ENCODE peak calls at places on chromosomes 1 and 21, in six cellular contexts. K is stimulated activated CD4-positive, alpha-beta T cell treated with anti-CD3 and anti-CD28 coated beads, Interleukin-2, amount 100 ng/mL, for 4 hours; A is GM19239; W is psoas muscle; Q is HTR-8/SVneo; I is activated T-cell treated with anti-CD3 and anti-CD28 coated beads, Interleukin-2, amount 50 U/mL, for 4 hours. F is an unnamed sample.

GRCh38 chr1:176032040-176032645 is 174.9 kb downstream of the COP1 start:
- DNase-seq in Q (no peak), K (no peak), W (no peak), I (no peak), A (no peak), F (no peak)

GRCh38 chr1:60699304-60699703 is 383.1 kb upstream of the NFIA start:
- DNase-seq in W (no peak), Q (no peak), K (no peak), A (no peak), I (no peak), F (no peak)

GRCh38 chr1:112881742-112882127 is 74.3 kb downstream of the SLC16A1 start:
- DNase-seq in W (no peak), K (no peak), I (no peak), Q (no peak), A (no peak), F (no peak)

GRCh38 chr1:165858364-165858823 is 31.0 kb downstream of the UCK2 start:
- DNase-seq in Q (no peak), K (no peak), W (no peak), A (no peak), I (no peak), F (no peak)

GRCh38 chr1:112934562-112934952 is 21.4 kb downstream of the SLC16A1 start:
- DNase-seq in K (no peak), W (no peak), Q (no peak), I (no peak), A (no peak), F (no peak)

GRCh38 chr1:39184354-39184818 is 20.1 kb upstream of the MACF1 start:
- DNase-seq in I (no peak), Q (no peak), A (no peak), W (no peak), K (no peak), F (no peak)

GRCh38 chr1:38266197-38266520 is 219.6 kb upstream of the POU3F1 start:
- DNase-seq in W (no peak), Q (no peak), I (no peak), A (no peak), K (no peak), F (no peak)

GRCh38 chr1:28437260-28437923 is 67.9 kb downstream of the PHACTR4 start:
- DNase-seq in W (peak), A (no peak), I (no peak), Q (no peak), K (no peak), F (no peak)

GRCh38 chr21:45128613-45129226 is 54.3 kb downstream of the ADARB1 start:
- DNase-seq in W (peak), A (peak), I (peak), K (peak), Q (peak), F (peak)

GRCh38 chr1:41742219-41742618 is 176.5 kb downstream of the HIVEP3 start:
- DNase-seq in Q (no peak), W (no peak), A (no peak), K (no peak), I (no peak), F (no peak)

GRCh38 chr1:25522240-25522639 is 21.2 kb upstream of the LDLRAP1 start:
- DNase-seq in I (no peak), Q (no peak), K (no peak), W (no peak), A (peak), F (no peak)

GRCh38 chr1:234313171-234313570 is 60.1 kb upstream of the COA6 start:
- DNase-seq in K (no peak), I (no peak), A (no peak), W (no peak), Q (no peak), F (no peak)

GRCh38 chr1:5658340-5659316 is 333.6 kb downstream of the NPHP4 start:
- DNase-seq in A (no peak), W (no peak), I (no peak), Q (no peak), K (no peak), F (no peak)

GRCh38 chr1:75233302-75233929 is 99.2 kb downstream of the LHX8 start:
- DNase-seq in K (no peak), A (no peak), I (no peak), Q (no peak), W (no peak), F (peak)

GRCh38 chr1:170580636-170581035 is 48.7 kb downstream of the GORAB start:
- DNase-seq in K (no peak), I (no peak), Q (no peak), A (no peak), W (no peak), F (no peak)

GRCh38 chr1:35598895-35599294 is 25.8 kb downstream of the TFAP2E start:
- DNase-seq in K (no peak), W (no peak), A (no peak), I (no peak), Q (no peak), F (no peak)

GRCh38 chr1:67339623-67340343 is 32.1 kb downstream of the IL12RB2 start:
- DNase-seq in I (no peak), A (no peak), W (no peak), Q (peak), K (no peak), F (no peak)

GRCh38 chr1:241666419-241666818 is 14.3 kb downstream of the WDR64 start:
- DNase-seq in K (no peak), I (no peak), A (no peak), Q (no peak), W (no peak), F (no peak)

GRCh38 chr1:55947446-55947845 is 631.9 kb downstream of the PLPP3 start:
- DNase-seq in Q (no peak), W (no peak), I (no peak), K (no peak), A (no peak), F (no peak)

GRCh38 chr1:27726173-27726793 is 522 bp downstream of the FAM76A start:
- DNase-seq in W (peak), K (peak), Q (peak), A (peak), I (peak), F (peak)

GRCh38 chr21:38129711-38130110 is 127.1 kb upstream of the KCNJ15 start:
- DNase-seq in A (no peak), K (no peak), W (no peak), I (no peak), Q (no peak), F (no peak)

GRCh38 chr1:112877741-112878140 is 78.3 kb downstream of the SLC16A1 start:
- DNase-seq in W (no peak), K (no peak), Q (no peak), I (no peak), A (no peak), F (no peak)

GRCh38 chr1:207838156-207839082 is 72.5 kb downstream of the CD34 start:
- DNase-seq in W (peak), I (no peak), A (no peak), K (no peak), Q (no peak), F (no peak)

F was measured in endothelial cell.